ENCODE peak calls at places on chromosomes 12 and 14, in eight cellular contexts. One of them, this sample, is unnamed.

GRCh38 chr12:67366530-67367196 is 97.5 kb downstream of the CAND1 start:
- DNase-seq in stimulated activated CD4-positive, alpha-beta T cell treated with anti-CD3 and anti-CD28 coated beads, Interleukin-4, amount 100 ng/mL, for 48 hours: no peak
- DNase-seq in naive thymus-derived CD8-positive, alpha-beta T cell: no peak
- DNase-seq in fibroblast of mammary gland: peak; percentile 91
- DNase-seq in HFFc6: peak; percentile 82
- DNase-seq in astrocyte of the spinal cord: peak; percentile 53
- DNase-seq in HEK293T: no peak
- DNase-seq in thoracic aorta: no peak
- DNase-seq in this sample: no peak

GRCh38 chr14:104075530-104076151 is 9.9 kb upstream of the ASPG start:
- DNase-seq in stimulated activated CD4-positive, alpha-beta T cell treated with anti-CD3 and anti-CD28 coated beads, Interleukin-4, amount 100 ng/mL, for 48 hours: no peak
- DNase-seq in naive thymus-derived CD8-positive, alpha-beta T cell: no peak
- DNase-seq in fibroblast of mammary gland: peak; percentile 12
- DNase-seq in HFFc6: no peak
- DNase-seq in astrocyte of the spinal cord: no peak
- DNase-seq in HEK293T: no peak
- DNase-seq in thoracic aorta: no peak
- DNase-seq in this sample: no peak

GRCh38 chr14:88411039-88411438 is 25.6 kb downstream of the SPATA7 start:
- DNase-seq in stimulated activated CD4-positive, alpha-beta T cell treated with anti-CD3 and anti-CD28 coated beads, Interleukin-4, amount 100 ng/mL, for 48 hours: no peak
- DNase-seq in naive thymus-derived CD8-positive, alpha-beta T cell: no peak
- DNase-seq in fibroblast of mammary gland: no peak
- DNase-seq in HFFc6: no peak
- DNase-seq in astrocyte of the spinal cord: no peak
- DNase-seq in HEK293T: no peak
- DNase-seq in thoracic aorta: no peak
- DNase-seq in this sample: no peak

GRCh38 chr12:112599871-112600270 is 181.1 kb downstream of the PTPN11 start:
- DNase-seq in stimulated activated CD4-positive, alpha-beta T cell treated with anti-CD3 and anti-CD28 coated beads, Interleukin-4, amount 100 ng/mL, for 48 hours: no peak
- DNase-seq in naive thymus-derived CD8-positive, alpha-beta T cell: no peak
- DNase-seq in fibroblast of mammary gland: peak; percentile 50
- DNase-seq in HFFc6: no peak
- DNase-seq in astrocyte of the spinal cord: no peak
- DNase-seq in HEK293T: no peak
- DNase-seq in thoracic aorta: no peak
- DNase-seq in this sample: no peak

GRCh38 chr12:109968032-109968420 is 28.1 kb downstream of the GIT2 start:
- DNase-seq in stimulated activated CD4-positive, alpha-beta T cell treated with anti-CD3 and anti-CD28 coated beads, Interleukin-4, amount 100 ng/mL, for 48 hours: no peak
- DNase-seq in naive thymus-derived CD8-positive, alpha-beta T cell: no peak
- DNase-seq in fibroblast of mammary gland: no peak
- DNase-seq in HFFc6: no peak
- DNase-seq in astrocyte of the spinal cord: no peak
- DNase-seq in HEK293T: no peak
- DNase-seq in thoracic aorta: no peak
- DNase-seq in this sample: no peak

GRCh38 chr14:23327947-23328744 is 6.9 kb downstream of the PABPN1 start:
- DNase-seq in stimulated activated CD4-positive, alpha-beta T cell treated with anti-CD3 and anti-CD28 coated beads, Interleukin-4, amount 100 ng/mL, for 48 hours: peak; percentile 57
- DNase-seq in naive thymus-derived CD8-positive, alpha-beta T cell: peak; percentile 65
- DNase-seq in fibroblast of mammary gland: peak; percentile 82
- DNase-seq in HFFc6: peak; percentile 67
- DNase-seq in astrocyte of the spinal cord: peak; percentile 79
- DNase-seq in HEK293T: peak; percentile 69
- DNase-seq in thoracic aorta: no peak
- DNase-seq in this sample: peak; percentile 57

GRCh38 chr12:113861708-113862312 is 104.3 kb downstream of the RBM19 start:
- DNase-seq in stimulated activated CD4-positive, alpha-beta T cell treated with anti-CD3 and anti-CD28 coated beads, Interleukin-4, amount 100 ng/mL, for 48 hours: no peak
- DNase-seq in naive thymus-derived CD8-positive, alpha-beta T cell: no peak
- DNase-seq in fibroblast of mammary gland: no peak
- DNase-seq in HFFc6: no peak
- DNase-seq in astrocyte of the spinal cord: no peak
- DNase-seq in HEK293T: no peak
- DNase-seq in thoracic aorta: no peak
- DNase-seq in this sample: no peak

GRCh38 chr12:3170423-3171194 is 93.4 kb downstream of the TSPAN9 start:
- DNase-seq in stimulated activated CD4-positive, alpha-beta T cell treated with anti-CD3 and anti-CD28 coated beads, Interleukin-4, amount 100 ng/mL, for 48 hours: no peak
- DNase-seq in naive thymus-derived CD8-positive, alpha-beta T cell: no peak
- DNase-seq in fibroblast of mammary gland: peak; percentile 97
- DNase-seq in HFFc6: peak; percentile 91
- DNase-seq in astrocyte of the spinal cord: peak; percentile 93
- DNase-seq in HEK293T: no peak
- DNase-seq in thoracic aorta: no peak
- DNase-seq in this sample: no peak

GRCh38 chr14:20262642-20263128 is 23.6 kb downstream of the OR11H4 start:
- DNase-seq in stimulated activated CD4-positive, alpha-beta T cell treated with anti-CD3 and anti-CD28 coated beads, Interleukin-4, amount 100 ng/mL, for 48 hours: no peak
- DNase-seq in naive thymus-derived CD8-positive, alpha-beta T cell: no peak
- DNase-seq in fibroblast of mammary gland: peak; percentile 90
- DNase-seq in HFFc6: peak; percentile 66
- DNase-seq in astrocyte of the spinal cord: no peak
- DNase-seq in HEK293T: no peak
- DNase-seq in thoracic aorta: no peak
- DNase-seq in this sample: no peak

GRCh38 chr14:92649934-92650545 is 98.4 kb downstream of the LGMN start:
- DNase-seq in stimulated activated CD4-positive, alpha-beta T cell treated with anti-CD3 and anti-CD28 coated beads, Interleukin-4, amount 100 ng/mL, for 48 hours: no peak
- DNase-seq in naive thymus-derived CD8-positive, alpha-beta T cell: peak; percentile 50
- DNase-seq in fibroblast of mammary gland: peak; percentile 98
- DNase-seq in HFFc6: no peak
- DNase-seq in astrocyte of the spinal cord: peak; percentile 51
- DNase-seq in HEK293T: no peak
- DNase-seq in thoracic aorta: peak; percentile 60
- DNase-seq in this sample: no peak

GRCh38 chr14:69274321-69274720 is 14.4 kb downstream of the GALNT16 start:
- DNase-seq in stimulated activated CD4-positive, alpha-beta T cell treated with anti-CD3 and anti-CD28 coated beads, Interleukin-4, amount 100 ng/mL, for 48 hours: no peak
- DNase-seq in naive thymus-derived CD8-positive, alpha-beta T cell: no peak
- DNase-seq in fibroblast of mammary gland: no peak
- DNase-seq in HFFc6: no peak
- DNase-seq in astrocyte of the spinal cord: no peak
- DNase-seq in HEK293T: no peak
- DNase-seq in thoracic aorta: no peak
- DNase-seq in this sample: no peak

GRCh38 chr12:10354502-10354901 is 35.3 kb downstream of the KLRK1 start:
- DNase-seq in stimulated activated CD4-positive, alpha-beta T cell treated with anti-CD3 and anti-CD28 coated beads, Interleukin-4, amount 100 ng/mL, for 48 hours: no peak
- DNase-seq in naive thymus-derived CD8-positive, alpha-beta T cell: no peak
- DNase-seq in fibroblast of mammary gland: peak; percentile 31
- DNase-seq in HFFc6: peak; percentile 48
- DNase-seq in astrocyte of the spinal cord: peak; percentile 55
- DNase-seq in HEK293T: no peak
- DNase-seq in thoracic aorta: no peak
- DNase-seq in this sample: no peak

GRCh38 chr12:24972078-24972477 is 23.2 kb upstream of the BCAT1 start:
- DNase-seq in stimulated activated CD4-positive, alpha-beta T cell treated with anti-CD3 and anti-CD28 coated beads, Interleukin-4, amount 100 ng/mL, for 48 hours: no peak
- DNase-seq in naive thymus-derived CD8-positive, alpha-beta T cell: no peak
- DNase-seq in fibroblast of mammary gland: no peak
- DNase-seq in HFFc6: no peak
- DNase-seq in astrocyte of the spinal cord: no peak
- DNase-seq in HEK293T: no peak
- DNase-seq in thoracic aorta: no peak
- DNase-seq in this sample: no peak

GRCh38 chr14:30874120-30874998 is at the start of gene COCH:
- DNase-seq in stimulated activated CD4-positive, alpha-beta T cell treated with anti-CD3 and anti-CD28 coated beads, Interleukin-4, amount 100 ng/mL, for 48 hours: peak; percentile 19
- DNase-seq in naive thymus-derived CD8-positive, alpha-beta T cell: peak; percentile 32
- DNase-seq in fibroblast of mammary gland: no peak
- DNase-seq in HFFc6: no peak
- DNase-seq in astrocyte of the spinal cord: no peak
- DNase-seq in HEK293T: peak; percentile 60
- DNase-seq in thoracic aorta: no peak
- DNase-seq in this sample: peak; percentile 50

GRCh38 chr12:108316153-108316892 is 22.8 kb downstream of the CMKLR1 start:
- DNase-seq in stimulated activated CD4-positive, alpha-beta T cell treated with anti-CD3 and anti-CD28 coated beads, Interleukin-4, amount 100 ng/mL, for 48 hours: no peak
- DNase-seq in naive thymus-derived CD8-positive, alpha-beta T cell: no peak
- DNase-seq in fibroblast of mammary gland: no peak
- DNase-seq in HFFc6: no peak
- DNase-seq in astrocyte of the spinal cord: no peak
- DNase-seq in HEK293T: no peak
- DNase-seq in thoracic aorta: no peak
- DNase-seq in this sample: no peak

GRCh38 chr12:129083121-129083520 is 229.8 kb downstream of the GLT1D1 start:
- DNase-seq in stimulated activated CD4-positive, alpha-beta T cell treated with anti-CD3 and anti-CD28 coated beads, Interleukin-4, amount 100 ng/mL, for 48 hours: no peak
- DNase-seq in naive thymus-derived CD8-positive, alpha-beta T cell: no peak
- DNase-seq in fibroblast of mammary gland: no peak
- DNase-seq in HFFc6: no peak
- DNase-seq in astrocyte of the spinal cord: no peak
- DNase-seq in HEK293T: no peak
- DNase-seq in thoracic aorta: no peak
- DNase-seq in this sample: no peak

GRCh38 chr12:118175823-118176447 is 40.0 kb downstream of the PEBP1 start:
- DNase-seq in stimulated activated CD4-positive, alpha-beta T cell treated with anti-CD3 and anti-CD28 coated beads, Interleukin-4, amount 100 ng/mL, for 48 hours: no peak
- DNase-seq in naive thymus-derived CD8-positive, alpha-beta T cell: no peak
- DNase-seq in fibroblast of mammary gland: no peak
- DNase-seq in HFFc6: no peak
- DNase-seq in astrocyte of the spinal cord: no peak
- DNase-seq in HEK293T: no peak
- DNase-seq in thoracic aorta: no peak
- DNase-seq in this sample: no peak

GRCh38 chr14:70192915-70193314 is 4.2 kb upstream of the SLC8A3 start:
- DNase-seq in stimulated activated CD4-positive, alpha-beta T cell treated with anti-CD3 and anti-CD28 coated beads, Interleukin-4, amount 100 ng/mL, for 48 hours: no peak
- DNase-seq in naive thymus-derived CD8-positive, alpha-beta T cell: no peak
- DNase-seq in fibroblast of mammary gland: no peak
- DNase-seq in HFFc6: no peak
- DNase-seq in astrocyte of the spinal cord: no peak
- DNase-seq in HEK293T: peak; percentile 33
- DNase-seq in thoracic aorta: no peak
- DNase-seq in this sample: no peak

GRCh38 chr14:58805605-58806358 is 168.0 kb downstream of the DACT1 start:
- DNase-seq in stimulated activated CD4-positive, alpha-beta T cell treated with anti-CD3 and anti-CD28 coated beads, Interleukin-4, amount 100 ng/mL, for 48 hours: no peak
- DNase-seq in naive thymus-derived CD8-positive, alpha-beta T cell: no peak
- DNase-seq in fibroblast of mammary gland: peak; percentile 29
- DNase-seq in HFFc6: no peak
- DNase-seq in astrocyte of the spinal cord: peak; percentile 83
- DNase-seq in HEK293T: no peak
- DNase-seq in thoracic aorta: no peak
- DNase-seq in this sample: no peak

This sample was measured in naive B cell.